ENCODE peak calls at places on chromosomes 5 and 9, in eight cellular contexts. One of them, this sample, is unnamed.

GRCh38 chr9:23538060-23538387 is 288.0 kb downstream of the ELAVL2 start:
- DNase-seq in choroid plexus epithelial cell: no peak
- DNase-seq in heart left ventricle: no peak
- DNase-seq in NB4: no peak
- DNase-seq in foreskin fibroblast: no peak
- DNase-seq in kidney: no peak
- DNase-seq in ovary: no peak
- DNase-seq in tibial nerve: no peak
- DNase-seq in this sample: no peak

GRCh38 chr5:16552666-16553343 is 64.0 kb downstream of the RETREG1 start:
- DNase-seq in kidney: no peak
- DNase-seq in NB4: peak
- DNase-seq in heart left ventricle: peak
- DNase-seq in tibial nerve: peak
- DNase-seq in foreskin fibroblast: peak
- DNase-seq in ovary: peak
- DNase-seq in choroid plexus epithelial cell: peak
- DNase-seq in this sample: peak

GRCh38 chr9:127961613-127962150 is 19.1 kb downstream of the EEIG1 start:
- DNase-seq in ovary: peak
- DNase-seq in NB4: no peak
- DNase-seq in tibial nerve: no peak
- DNase-seq in foreskin fibroblast: no peak
- DNase-seq in heart left ventricle: peak
- DNase-seq in kidney: peak
- DNase-seq in choroid plexus epithelial cell: no peak
- DNase-seq in this sample: no peak

GRCh38 chr5:159732220-159732619 is 184.1 kb upstream of the ADRA1B start:
- DNase-seq in heart left ventricle: no peak
- DNase-seq in NB4: peak
- DNase-seq in tibial nerve: no peak
- DNase-seq in ovary: no peak
- DNase-seq in kidney: no peak
- DNase-seq in choroid plexus epithelial cell: no peak
- DNase-seq in foreskin fibroblast: peak
- DNase-seq in this sample: no peak

GRCh38 chr5:163649522-163649921 is 144.1 kb downstream of the MAT2B start:
- DNase-seq in choroid plexus epithelial cell: peak
- DNase-seq in foreskin fibroblast: peak
- DNase-seq in heart left ventricle: no peak
- DNase-seq in ovary: no peak
- DNase-seq in NB4: no peak
- DNase-seq in tibial nerve: no peak
- DNase-seq in kidney: no peak
- DNase-seq in this sample: peak

GRCh38 chr5:153159611-153160010 is 330.9 kb upstream of the GRIA1 start:
- DNase-seq in tibial nerve: no peak
- DNase-seq in foreskin fibroblast: peak
- DNase-seq in kidney: no peak
- DNase-seq in heart left ventricle: no peak
- DNase-seq in ovary: no peak
- DNase-seq in NB4: no peak
- DNase-seq in choroid plexus epithelial cell: peak
- DNase-seq in this sample: peak

GRCh38 chr5:54180616-54181015 is 129.8 kb downstream of the ARL15 start:
- DNase-seq in tibial nerve: no peak
- DNase-seq in foreskin fibroblast: peak
- DNase-seq in choroid plexus epithelial cell: peak
- DNase-seq in heart left ventricle: no peak
- DNase-seq in NB4: no peak
- DNase-seq in kidney: no peak
- DNase-seq in ovary: no peak
- DNase-seq in this sample: peak

GRCh38 chr5:76401801-76402250 is 1.3 kb upstream of the IQGAP2 start:
- DNase-seq in kidney: no peak
- DNase-seq in ovary: no peak
- DNase-seq in heart left ventricle: no peak
- DNase-seq in NB4: peak
- DNase-seq in foreskin fibroblast: no peak
- DNase-seq in tibial nerve: no peak
- DNase-seq in choroid plexus epithelial cell: no peak
- DNase-seq in this sample: no peak

GRCh38 chr5:33046091-33046490 is 335.0 kb downstream of the NPR3 start:
- DNase-seq in heart left ventricle: no peak
- DNase-seq in NB4: no peak
- DNase-seq in foreskin fibroblast: no peak
- DNase-seq in tibial nerve: no peak
- DNase-seq in kidney: no peak
- DNase-seq in ovary: no peak
- DNase-seq in choroid plexus epithelial cell: no peak
- DNase-seq in this sample: peak

GRCh38 chr9:94668424-94668916 is 29.2 kb upstream of the FBP1 start:
- DNase-seq in kidney: no peak
- DNase-seq in choroid plexus epithelial cell: no peak
- DNase-seq in tibial nerve: no peak
- DNase-seq in foreskin fibroblast: no peak
- DNase-seq in heart left ventricle: no peak
- DNase-seq in NB4: no peak
- DNase-seq in ovary: no peak
- DNase-seq in this sample: no peak

GRCh38 chr5:131996210-131997025 is 15.0 kb downstream of the ACSL6 start:
- DNase-seq in foreskin fibroblast: no peak
- DNase-seq in ovary: no peak
- DNase-seq in NB4: peak
- DNase-seq in choroid plexus epithelial cell: no peak
- DNase-seq in kidney: no peak
- DNase-seq in tibial nerve: no peak
- DNase-seq in heart left ventricle: peak
- DNase-seq in this sample: no peak

GRCh38 chr9:94801242-94801641 is 74.7 kb downstream of the AOPEP start:
- DNase-seq in foreskin fibroblast: peak
- DNase-seq in choroid plexus epithelial cell: no peak
- DNase-seq in NB4: no peak
- DNase-seq in kidney: no peak
- DNase-seq in tibial nerve: no peak
- DNase-seq in heart left ventricle: no peak
- DNase-seq in ovary: no peak
- DNase-seq in this sample: no peak

GRCh38 chr5:170141636-170142035 is 35.9 kb downstream of the FOXI1 start:
- DNase-seq in heart left ventricle: no peak
- DNase-seq in NB4: no peak
- DNase-seq in foreskin fibroblast: no peak
- DNase-seq in kidney: no peak
- DNase-seq in choroid plexus epithelial cell: no peak
- DNase-seq in tibial nerve: no peak
- DNase-seq in ovary: no peak
- DNase-seq in this sample: no peak

GRCh38 chr5:147673276-147673675 is 109.3 kb downstream of the JAKMIP2 start:
- DNase-seq in foreskin fibroblast: no peak
- DNase-seq in heart left ventricle: peak
- DNase-seq in ovary: no peak
- DNase-seq in kidney: no peak
- DNase-seq in NB4: no peak
- DNase-seq in choroid plexus epithelial cell: peak
- DNase-seq in tibial nerve: no peak
- DNase-seq in this sample: no peak

GRCh38 chr9:138040446-138041430 is 163.2 kb downstream of the CACNA1B start:
- DNase-seq in ovary: no peak
- DNase-seq in tibial nerve: no peak
- DNase-seq in choroid plexus epithelial cell: no peak
- DNase-seq in heart left ventricle: no peak
- DNase-seq in foreskin fibroblast: no peak
- DNase-seq in NB4: no peak
- DNase-seq in kidney: peak
- DNase-seq in this sample: no peak

GRCh38 chr9:90767523-90768100 is 34.0 kb upstream of the SYK start:
- DNase-seq in choroid plexus epithelial cell: no peak
- DNase-seq in ovary: no peak
- DNase-seq in foreskin fibroblast: no peak
- DNase-seq in heart left ventricle: no peak
- DNase-seq in NB4: peak
- DNase-seq in tibial nerve: no peak
- DNase-seq in kidney: no peak
- DNase-seq in this sample: no peak

GRCh38 chr5:38906503-38906902 is 60.7 kb downstream of the OSMR start:
- DNase-seq in ovary: no peak
- DNase-seq in choroid plexus epithelial cell: no peak
- DNase-seq in foreskin fibroblast: no peak
- DNase-seq in tibial nerve: no peak
- DNase-seq in heart left ventricle: no peak
- DNase-seq in kidney: no peak
- DNase-seq in NB4: no peak
- DNase-seq in this sample: no peak

GRCh38 chr9:76404401-76404800 is 10.2 kb upstream of the RFK start:
- DNase-seq in ovary: no peak
- DNase-seq in NB4: no peak
- DNase-seq in foreskin fibroblast: no peak
- DNase-seq in kidney: no peak
- DNase-seq in tibial nerve: no peak
- DNase-seq in heart left ventricle: no peak
- DNase-seq in choroid plexus epithelial cell: no peak
- DNase-seq in this sample: no peak

GRCh38 chr9:95379630-95380029 is 62.1 kb upstream of the FANCC start:
- DNase-seq in ovary: no peak
- DNase-seq in kidney: no peak
- DNase-seq in foreskin fibroblast: no peak
- DNase-seq in choroid plexus epithelial cell: no peak
- DNase-seq in heart left ventricle: no peak
- DNase-seq in tibial nerve: no peak
- DNase-seq in NB4: peak
- DNase-seq in this sample: no peak

GRCh38 chr5:57817001-57817453 is 334.4 kb upstream of the ACTBL2 start:
- DNase-seq in heart left ventricle: no peak
- DNase-seq in ovary: no peak
- DNase-seq in foreskin fibroblast: no peak
- DNase-seq in tibial nerve: no peak
- DNase-seq in kidney: no peak
- DNase-seq in choroid plexus epithelial cell: peak
- DNase-seq in NB4: no peak
- DNase-seq in this sample: peak

GRCh38 chr9:82354260-82354659 is 365.7 kb downstream of the SPATA31D1 start:
- DNase-seq in NB4: no peak
- DNase-seq in tibial nerve: no peak
- DNase-seq in heart left ventricle: no peak
- DNase-seq in kidney: no peak
- DNase-seq in foreskin fibroblast: peak
- DNase-seq in ovary: no peak
- DNase-seq in choroid plexus epithelial cell: peak
- DNase-seq in this sample: peak

GRCh38 chr9:69976165-69976564 is 67.5 kb upstream of the MAMDC2 start:
- DNase-seq in heart left ventricle: no peak
- DNase-seq in kidney: no peak
- DNase-seq in foreskin fibroblast: peak
- DNase-seq in ovary: no peak
- DNase-seq in tibial nerve: no peak
- DNase-seq in NB4: no peak
- DNase-seq in choroid plexus epithelial cell: peak
- DNase-seq in this sample: peak

DNA sequence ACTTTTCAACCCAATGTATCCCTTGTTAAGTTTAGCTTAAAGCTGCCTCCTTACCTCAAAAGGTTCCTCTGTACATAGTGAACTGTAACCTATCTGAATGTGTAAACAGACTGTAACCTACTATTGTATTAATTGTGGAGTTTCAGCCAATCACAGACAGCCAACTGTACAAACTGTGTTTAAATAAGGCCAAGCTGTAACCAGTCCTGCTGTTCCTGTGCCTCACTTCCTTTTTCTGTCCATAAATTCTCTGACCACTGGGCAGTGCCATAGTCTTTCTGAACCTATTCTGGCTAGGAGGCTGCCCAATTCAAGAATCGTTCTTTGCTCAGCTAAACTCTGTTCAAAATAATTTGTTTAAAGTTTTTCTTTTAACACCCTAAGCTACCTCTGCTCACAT is 74.7 kb upstream of the DAPK1 start:
- DNase-seq in heart left ventricle: no peak
- DNase-seq in tibial nerve: no peak
- DNase-seq in choroid plexus epithelial cell: no peak
- DNase-seq in ovary: no peak
- DNase-seq in foreskin fibroblast: no peak
- DNase-seq in kidney: no peak
- DNase-seq in NB4: no peak
- DNase-seq in this sample: no peak
- TF ChIP-seq CTCF in heart left ventricle: no peak
- TF ChIP-seq CTCF in tibial nerve: no peak
- TF ChIP-seq CTCF in choroid plexus epithelial cell: peak
- TF ChIP-seq CTCF in ovary: no peak
- TF ChIP-seq CTCF in foreskin fibroblast: no peak
- TF ChIP-seq CTCF in kidney: no peak
- TF ChIP-seq CTCF in NB4: no peak
- TF ChIP-seq CTCF in this sample: no peak

GRCh38 chr5:14399054-14399657 is 182.4 kb upstream of the OTULINL start:
- DNase-seq in kidney: no peak
- DNase-seq in choroid plexus epithelial cell: peak
- DNase-seq in ovary: no peak
- DNase-seq in NB4: peak
- DNase-seq in foreskin fibroblast: peak
- DNase-seq in heart left ventricle: no peak
- DNase-seq in tibial nerve: no peak
- DNase-seq in this sample: peak
- H3K4me3 ChIP-seq in kidney: no peak
- H3K4me3 ChIP-seq in choroid plexus epithelial cell: no peak
- H3K4me3 ChIP-seq in ovary: no peak
- H3K4me3 ChIP-seq in NB4: no peak
- H3K4me3 ChIP-seq in foreskin fibroblast: no peak
- H3K4me3 ChIP-seq in heart left ventricle: no peak
- H3K4me3 ChIP-seq in tibial nerve: no peak
- H3K4me3 ChIP-seq in this sample: no peak

DNA sequence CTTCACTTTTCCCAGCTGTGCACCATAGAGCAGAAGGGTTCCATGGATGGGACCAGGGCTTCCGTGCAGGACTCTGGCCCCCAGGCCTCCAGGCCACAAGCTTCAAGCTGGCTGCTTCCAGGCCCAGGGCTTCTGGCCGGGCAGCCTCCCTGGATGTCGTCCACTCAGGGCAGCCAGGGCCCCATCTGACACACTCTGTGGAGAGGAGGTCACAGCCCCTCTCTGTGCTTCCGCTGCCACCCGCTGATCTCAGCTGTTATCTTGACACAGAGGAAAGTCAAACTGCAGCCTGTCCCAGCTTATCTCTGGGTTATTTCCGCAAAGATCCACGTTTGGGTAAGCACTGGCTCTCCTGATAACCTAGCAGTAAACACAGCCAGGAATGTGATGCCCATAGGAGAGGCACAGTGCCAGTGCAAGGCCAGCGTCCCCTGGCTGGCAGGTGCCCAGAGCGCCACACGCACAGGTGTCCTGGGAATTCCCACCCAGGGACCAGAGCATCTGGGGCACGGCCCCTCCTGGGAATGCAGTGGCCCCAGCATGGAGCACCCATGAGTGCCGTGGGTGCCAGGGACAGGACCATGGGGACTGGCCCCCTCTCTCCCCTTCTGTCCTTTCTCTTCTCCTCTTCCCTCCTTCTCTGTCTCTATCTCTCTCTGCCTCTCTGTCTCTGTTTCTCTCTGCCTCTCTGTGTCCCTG is 15.6 kb upstream of the SLC6A19 start:
- DNase-seq in heart left ventricle: no peak
- DNase-seq in kidney: peak
- DNase-seq in foreskin fibroblast: no peak
- DNase-seq in NB4: no peak
- DNase-seq in tibial nerve: no peak
- DNase-seq in choroid plexus epithelial cell: no peak
- DNase-seq in ovary: no peak
- DNase-seq in this sample: no peak
- TF ChIP-seq CTCF in heart left ventricle: no peak
- TF ChIP-seq CTCF in kidney: no peak
- TF ChIP-seq CTCF in foreskin fibroblast: no peak
- TF ChIP-seq CTCF in NB4: no peak
- TF ChIP-seq CTCF in tibial nerve: no peak
- TF ChIP-seq CTCF in choroid plexus epithelial cell: no peak
- TF ChIP-seq CTCF in ovary: no peak
- TF ChIP-seq CTCF in this sample: no peak

GRCh38 chr9:136216541-136217240 is 11.8 kb upstream of the LHX3 start:
- DNase-seq in tibial nerve: no peak
- DNase-seq in foreskin fibroblast: no peak
- DNase-seq in ovary: no peak
- DNase-seq in heart left ventricle: no peak
- DNase-seq in choroid plexus epithelial cell: no peak
- DNase-seq in NB4: no peak
- DNase-seq in kidney: no peak
- DNase-seq in this sample: no peak
- H3K4me3 ChIP-seq in tibial nerve: no peak
- H3K4me3 ChIP-seq in foreskin fibroblast: no peak
- H3K4me3 ChIP-seq in ovary: no peak
- H3K4me3 ChIP-seq in heart left ventricle: no peak
- H3K4me3 ChIP-seq in choroid plexus epithelial cell: no peak
- H3K4me3 ChIP-seq in NB4: no peak
- H3K4me3 ChIP-seq in kidney: no peak
- H3K4me3 ChIP-seq in this sample: no peak

This sample was measured in cardiac fibroblast.